ENCODE peak calls at places on chromosomes 6 and 20, in eight cellular contexts. E, G, Q, S, K, A, D and J are unnamed samples.

GRCh38 chr6:106740287-106740686 is 110.9 kb downstream of the QRSL1 start:
- DNase-seq in E (no peak), G (no peak), Q (no peak), S (no peak), K (no peak), A (no peak), D (no peak), J (no peak)

GRCh38 chr6:150072201-150072600 is 3.3 kb upstream of the ULBP3 start:
- DNase-seq in E (no peak), G (peak; percentile 70), Q (peak; percentile 89), S (peak; percentile 11), K (peak; percentile 26), A (peak; percentile 54), D (peak; percentile 14), J (peak; percentile 68)

GRCh38 chr6:163935158-163935762 is 520.7 kb downstream of the QKI start:
- DNase-seq in E (no peak), G (no peak), Q (no peak), S (no peak), K (no peak), A (peak; percentile 42), D (no peak), J (no peak)

GRCh38 chr6:27188206-27188884 is 59.2 kb upstream of the PRSS16 start:
- DNase-seq in E (peak; percentile 30), G (peak; percentile 81), Q (peak; percentile 54), S (peak; percentile 18), K (no peak), A (peak; percentile 85), D (peak; percentile 87), J (peak; percentile 69)

GRCh38 chr6:168206186-168206585 is 113.4 kb downstream of the DACT2 start:
- DNase-seq in E (no peak), G (no peak), Q (no peak), S (no peak), K (no peak), A (no peak), D (peak; percentile 17), J (no peak)

GRCh38 chr6:43052842-43053544 is 658 bp downstream of the CUL7 start:
- DNase-seq in E (peak; percentile 19), G (no peak), Q (no peak), S (peak; percentile 24), K (no peak), A (peak; percentile 20), D (peak; percentile 41), J (peak; percentile 68)

GRCh38 chr20:57006411-57007170 is 259.9 kb downstream of the BMP7 start:
- DNase-seq in E (no peak), G (no peak), Q (no peak), S (no peak), K (no peak), A (peak; percentile 22), D (no peak), J (no peak)

GRCh38 chr6:56199956-56200355 is 47.4 kb downstream of the COL21A1 start:
- DNase-seq in E (no peak), G (no peak), Q (no peak), S (no peak), K (no peak), A (peak; percentile 25), D (no peak), J (no peak)

GRCh38 chr20:19885981-19886665 is 128.1 kb downstream of the RIN2 start:
- DNase-seq in E (peak; percentile 46), G (peak; percentile 72), Q (peak; percentile 59), S (no peak), K (no peak), A (peak; percentile 52), D (peak; percentile 45), J (peak; percentile 59)

GRCh38 chr6:45156075-45156474 is 172.1 kb upstream of the RUNX2 start:
- DNase-seq in E (no peak), G (no peak), Q (no peak), S (no peak), K (no peak), A (peak; percentile 13), D (no peak), J (no peak)

GRCh38 chr6:55065020-55065419 is 109.3 kb upstream of the HCRTR2 start:
- DNase-seq in E (no peak), G (no peak), Q (no peak), S (no peak), K (no peak), A (no peak), D (no peak), J (no peak)

GRCh38 chr6:55069132-55069781 is 105.1 kb upstream of the HCRTR2 start:
- DNase-seq in E (peak; percentile 11), G (no peak), Q (no peak), S (peak; percentile 14), K (no peak), A (peak; percentile 43), D (peak; percentile 71), J (peak; percentile 36)
- TF ChIP-seq CTCF in E (peak; percentile 65), G (peak; percentile 22), Q (peak; percentile 40), S (peak; percentile 77), K (peak; percentile 36), A (peak; percentile 68), D (peak; percentile 63), J (peak; percentile 20)

DNA sequence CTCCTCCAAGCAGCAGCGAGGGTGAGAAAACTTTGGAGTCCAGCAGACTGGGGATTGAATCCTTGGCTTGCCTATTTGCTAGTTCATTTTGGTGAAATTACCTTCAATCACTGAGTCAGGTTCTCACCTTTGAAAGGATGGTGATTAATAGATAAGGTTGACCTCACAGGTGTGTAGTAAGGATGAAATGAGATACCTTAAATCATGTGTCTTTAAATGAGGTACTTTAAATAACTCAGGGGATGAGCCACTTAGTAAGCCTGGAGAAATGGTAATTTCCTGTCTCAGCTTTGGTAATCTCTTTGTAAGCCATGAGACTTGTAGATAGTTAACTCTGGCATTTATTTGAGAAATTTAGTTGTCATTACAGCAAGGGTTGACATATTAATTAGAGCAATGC is 70.2 kb downstream of the TULP4 start:
- DNase-seq in E (no peak), G (no peak), Q (no peak), S (no peak), K (no peak), A (no peak), D (no peak), J (no peak)
- H3K36me3 ChIP-seq in E (no peaks in the 10 kb centered on the region), G (no peaks in the 10 kb centered on the region), Q (no peaks in the 10 kb centered on the region), S (no peaks in the 10 kb centered on the region), K (no peaks in the 10 kb centered on the region), A (no peaks in the 10 kb centered on the region), D (no peaks in the 10 kb centered on the region), J (no peaks in the 10 kb centered on the region)

GRCh38 chr6:111207141-111207858 is 120.0 kb downstream of the SLC16A10 start:
- DNase-seq in E (no peak), G (no peak), Q (no peak), S (no peak), K (no peak), A (peak; percentile 15), D (peak; percentile 51), J (no peak)

GRCh38 chr6:111208928-111209327 is 121.6 kb downstream of the SLC16A10 start:
- DNase-seq in E (no peak), G (no peak), Q (no peak), S (no peak), K (no peak), A (no peak), D (no peak), J (no peak)

GRCh38 chr6:111212625-111213024 is 125.3 kb downstream of the SLC16A10 start:
- DNase-seq in E (no peak), G (no peak), Q (no peak), S (no peak), K (no peak), A (no peak), D (no peak), J (no peak)

GRCh38 chr6:111211411-111212030 is 124.2 kb downstream of the SLC16A10 start:
- DNase-seq in E (no peak), G (no peak), Q (no peak), S (no peak), K (no peak), A (no peak), D (no peak), J (no peak)

DNA sequence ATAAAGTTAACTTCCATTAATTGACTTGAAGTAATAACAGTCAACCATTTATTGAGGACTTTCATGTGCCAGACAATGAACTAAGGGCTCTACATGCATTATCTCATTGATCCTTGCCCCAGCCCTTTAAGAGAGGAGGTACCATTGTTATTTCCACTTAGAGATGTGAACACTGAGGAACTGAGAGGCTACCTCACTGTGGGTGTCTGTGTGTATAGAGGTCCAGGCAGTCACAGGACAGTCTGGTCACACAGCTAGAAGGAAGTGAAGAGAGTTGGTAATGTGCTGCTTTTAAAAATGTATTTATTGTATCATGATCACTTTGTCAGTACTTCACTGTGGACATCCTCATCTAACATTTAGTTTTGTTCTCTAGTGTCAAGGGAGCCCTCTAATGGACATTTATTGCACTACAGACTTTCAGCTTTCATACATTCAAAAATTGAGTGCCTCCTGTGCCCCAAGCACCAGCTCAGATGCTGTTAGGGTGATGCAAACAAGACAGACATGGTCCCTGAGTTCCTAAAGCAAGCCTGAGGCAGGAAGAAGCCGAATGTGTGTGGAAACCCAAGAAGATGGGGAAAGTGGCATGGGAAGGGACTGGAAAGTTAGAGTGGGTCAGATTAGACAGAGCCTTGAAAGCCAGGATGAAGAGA is 122.9 kb downstream of the SLC16A10 start:
- DNase-seq in E (peak; percentile 22), G (no peak), Q (no peak), S (peak; percentile 62), K (no peak), A (peak; percentile 34), D (peak; percentile 71), J (no peak)
- TF ChIP-seq CTCF in E (peak; percentile 77), G (peak; percentile 67), Q (peak; percentile 64), S (peak; percentile 89), K (peak; percentile 72), A (peak; percentile 60), D (peak; percentile 69), J (peak; percentile 54)

GRCh38 chr20:50130346-50130703 is 17.4 kb upstream of the UBE2V1 start:
- DNase-seq in E (no peak), G (no peak), Q (no peak), S (no peak), K (no peak), A (no peak), D (no peak), J (no peak)

GRCh38 chr20:50130995-50131394 is 18.0 kb upstream of the UBE2V1 start:
- DNase-seq in E (peak; percentile 59), G (peak; percentile 83), Q (no peak), S (no peak), K (peak; percentile 47), A (no peak), D (peak; percentile 27), J (no peak)

GRCh38 chr20:50127587-50128519 is 14.9 kb upstream of the UBE2V1 start:
- DNase-seq in E (no peak), G (no peak), Q (no peak), S (no peak), K (no peak), A (no peak), D (no peak), J (peak; percentile 43)

GRCh38 chr20:50128520-50128905 is 15.6 kb upstream of the UBE2V1 start:
- DNase-seq in E (no peak), G (no peak), Q (no peak), S (no peak), K (no peak), A (no peak), D (no peak), J (no peak)

DNA sequence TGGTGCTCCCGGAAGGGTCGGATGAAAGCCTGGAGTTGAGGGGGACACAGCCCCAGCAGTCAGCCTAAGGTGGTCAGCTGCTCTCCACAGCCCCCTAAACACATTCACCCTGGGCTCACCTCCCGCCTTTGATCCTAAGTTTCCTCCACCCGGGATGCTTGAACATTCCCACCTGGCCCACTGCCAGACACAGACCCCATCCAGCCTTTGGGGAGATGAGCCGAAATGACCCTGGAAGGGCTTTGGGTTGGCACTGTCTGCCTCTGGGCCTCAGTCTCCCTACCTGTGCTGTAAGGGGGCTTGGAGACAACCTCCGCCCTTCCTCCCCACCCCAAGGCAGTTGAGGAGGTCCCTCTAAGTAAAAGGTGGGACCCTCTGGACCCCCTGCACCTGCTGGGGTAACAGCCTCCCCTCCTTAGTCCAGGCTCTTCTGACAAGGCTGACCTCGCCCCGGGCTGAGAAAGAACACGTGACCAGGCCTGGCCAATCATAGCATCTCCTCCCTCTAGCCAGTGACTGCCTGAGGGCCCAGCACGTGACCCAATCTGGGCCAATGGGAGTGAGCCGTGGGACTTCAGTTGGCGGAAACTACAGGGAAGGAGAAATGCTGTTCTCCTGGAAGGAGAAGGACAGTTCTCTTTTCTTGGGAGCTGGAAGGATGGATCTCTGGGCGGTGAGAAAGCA is 16.9 kb upstream of the UBE2V1 start:
- DNase-seq in E (no peak), G (no peak), Q (no peak), S (no peak), K (no peak), A (no peak), D (no peak), J (no peak)
- H3K36me3 ChIP-seq in E (peaks cover 51% of the 10 kb centered on the region), G (peaks cover 39% of the 10 kb centered on the region), Q (peaks cover 100% of the 10 kb centered on the region), S (peaks cover 28% of the 10 kb centered on the region), K (peaks cover 35% of the 10 kb centered on the region), A (peaks cover 35% of the 10 kb centered on the region), D (peaks cover 5% of the 10 kb centered on the region), J (peaks cover 26% of the 10 kb centered on the region)